ENCODE peak calls at places on chromosome 17, in eight cellular contexts. One of them, this sample, is unnamed.
A peak's percentile ranks its signal among the peaks of the same experiment; 100 is the strongest.

GRCh38 chr17:8143581-8144400 is 8.4 kb downstream of the PER1 start:
- DNase-seq in dorsolateral prefrontal cortex: no peak
- DNase-seq in GM23338: no peak
- DNase-seq in CD8-positive, alpha-beta T cell: no peak
- DNase-seq in psoas muscle: no peak
- DNase-seq in right lobe of liver: peak; percentile 51
- DNase-seq in ascending aorta: peak; percentile 71
- DNase-seq in PC-3: no peak
- DNase-seq in this sample: no peak

GRCh38 chr17:66494023-66494803 is 191.8 kb downstream of the PRKCA start:
- DNase-seq in psoas muscle: no peak
- DNase-seq in PC-3: peak; percentile 92
- DNase-seq in ascending aorta: no peak
- DNase-seq in right lobe of liver: no peak
- DNase-seq in CD8-positive, alpha-beta T cell: no peak
- DNase-seq in dorsolateral prefrontal cortex: no peak
- DNase-seq in GM23338: no peak
- DNase-seq in this sample: no peak

GRCh38 chr17:1638171-1638583 is 7.4 kb downstream of the SCARF1 start:
- DNase-seq in GM23338: no peak
- DNase-seq in right lobe of liver: no peak
- DNase-seq in PC-3: no peak
- DNase-seq in dorsolateral prefrontal cortex: no peak
- DNase-seq in psoas muscle: no peak
- DNase-seq in CD8-positive, alpha-beta T cell: no peak
- DNase-seq in ascending aorta: no peak
- DNase-seq in this sample: no peak

GRCh38 chr17:16662936-16663335 is 9.3 kb upstream of the ZNF624 start:
- DNase-seq in GM23338: no peak
- DNase-seq in psoas muscle: no peak
- DNase-seq in dorsolateral prefrontal cortex: no peak
- DNase-seq in CD8-positive, alpha-beta T cell: no peak
- DNase-seq in ascending aorta: no peak
- DNase-seq in PC-3: peak; percentile 27
- DNase-seq in right lobe of liver: no peak
- DNase-seq in this sample: no peak

GRCh38 chr17:16351831-16352230 is 1.4 kb downstream of the CENPV start:
- DNase-seq in psoas muscle: no peak
- DNase-seq in ascending aorta: no peak
- DNase-seq in dorsolateral prefrontal cortex: no peak
- DNase-seq in PC-3: no peak
- DNase-seq in GM23338: no peak
- DNase-seq in right lobe of liver: no peak
- DNase-seq in CD8-positive, alpha-beta T cell: no peak
- DNase-seq in this sample: no peak

GRCh38 chr17:78107457-78107856 is 21.1 kb downstream of the TMC6 start:
- DNase-seq in psoas muscle: no peak
- DNase-seq in CD8-positive, alpha-beta T cell: no peak
- DNase-seq in GM23338: no peak
- DNase-seq in dorsolateral prefrontal cortex: no peak
- DNase-seq in ascending aorta: no peak
- DNase-seq in PC-3: peak; percentile 52
- DNase-seq in right lobe of liver: no peak
- DNase-seq in this sample: no peak

GRCh38 chr17:61517843-61518606 is 65.8 kb downstream of the TBX4 start:
- DNase-seq in CD8-positive, alpha-beta T cell: no peak
- DNase-seq in right lobe of liver: no peak
- DNase-seq in GM23338: no peak
- DNase-seq in dorsolateral prefrontal cortex: no peak
- DNase-seq in ascending aorta: no peak
- DNase-seq in PC-3: no peak
- DNase-seq in psoas muscle: no peak
- DNase-seq in this sample: no peak

GRCh38 chr17:61248399-61248798 is 151.2 kb upstream of the TBX2 start:
- DNase-seq in ascending aorta: no peak
- DNase-seq in dorsolateral prefrontal cortex: no peak
- DNase-seq in CD8-positive, alpha-beta T cell: no peak
- DNase-seq in GM23338: no peak
- DNase-seq in right lobe of liver: no peak
- DNase-seq in PC-3: peak; percentile 25
- DNase-seq in psoas muscle: no peak
- DNase-seq in this sample: no peak

DNA sequence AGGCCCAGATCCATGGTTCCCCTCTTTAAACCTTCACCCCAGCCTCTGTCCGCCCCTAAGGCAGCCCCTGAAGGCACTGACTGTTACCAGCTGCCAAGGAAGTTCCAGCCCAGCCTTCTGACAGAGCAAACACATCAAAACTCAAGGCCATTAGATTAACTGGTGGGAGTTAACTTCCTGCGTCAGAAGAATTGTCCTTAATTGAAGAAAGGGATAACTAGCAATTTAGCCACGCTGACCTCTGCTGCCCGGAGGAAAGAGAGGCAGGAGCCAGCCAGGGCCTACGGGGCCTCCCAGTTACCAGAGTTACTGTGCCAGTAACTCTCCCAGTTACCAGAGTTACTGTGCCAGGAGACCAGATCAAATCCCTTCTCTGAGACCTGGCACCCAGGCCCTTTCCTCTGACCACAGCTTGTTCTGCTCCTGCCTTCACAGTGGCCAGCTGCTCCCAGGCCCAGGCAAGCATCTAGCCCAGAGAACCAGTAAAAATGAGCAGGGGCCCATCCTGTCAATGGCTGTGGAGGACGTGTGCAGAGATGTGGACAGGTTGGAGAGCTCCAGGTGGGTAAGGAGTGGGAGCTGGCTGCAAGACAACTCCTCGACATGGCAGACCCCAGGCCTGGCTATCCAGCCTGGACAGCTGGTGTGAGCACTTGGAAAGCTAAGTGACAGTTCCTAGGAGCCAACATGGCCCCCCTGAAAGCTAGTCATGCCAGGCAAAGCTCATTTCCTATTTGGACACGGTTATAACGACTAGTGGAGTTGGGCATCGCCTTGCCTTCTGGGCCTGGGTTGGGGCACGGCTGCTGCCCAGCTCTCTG is 2.8 kb upstream of the PITPNM3 start:
- DNase-seq in dorsolateral prefrontal cortex: no peak
- DNase-seq in right lobe of liver: peak; percentile 27
- DNase-seq in psoas muscle: no peak
- DNase-seq in ascending aorta: no peak
- DNase-seq in CD8-positive, alpha-beta T cell: no peak
- DNase-seq in GM23338: peak; percentile 28
- DNase-seq in PC-3: no peak
- DNase-seq in this sample: no peak
- TF ChIP-seq CTCF in dorsolateral prefrontal cortex: no peak
- TF ChIP-seq CTCF in right lobe of liver: no peak
- TF ChIP-seq CTCF in psoas muscle: no peak
- TF ChIP-seq CTCF in ascending aorta: no peak
- TF ChIP-seq CTCF in CD8-positive, alpha-beta T cell: no peak
- TF ChIP-seq CTCF in GM23338: no peak
- TF ChIP-seq CTCF in PC-3: peak; percentile 21
- TF ChIP-seq CTCF in this sample: no peak

GRCh38 chr17:81518785-81519283 is 6.2 kb upstream of the ACTG1 start:
- DNase-seq in dorsolateral prefrontal cortex: no peak
- DNase-seq in right lobe of liver: peak; percentile 69
- DNase-seq in PC-3: peak; percentile 62
- DNase-seq in psoas muscle: peak; percentile 50
- DNase-seq in CD8-positive, alpha-beta T cell: no peak
- DNase-seq in GM23338: peak; percentile 61
- DNase-seq in ascending aorta: no peak
- DNase-seq in this sample: peak; percentile 74
- H3K27me3 ChIP-seq in dorsolateral prefrontal cortex: peaks cover 14% of the 10 kb centered on the region
- H3K27me3 ChIP-seq in right lobe of liver: no peaks in the 10 kb centered on the region
- H3K27me3 ChIP-seq in PC-3: no peaks in the 10 kb centered on the region
- H3K27me3 ChIP-seq in psoas muscle: peaks cover 25% of the 10 kb centered on the region
- H3K27me3 ChIP-seq in CD8-positive, alpha-beta T cell: no peaks in the 10 kb centered on the region
- H3K27me3 ChIP-seq in GM23338: peaks cover 46% of the 10 kb centered on the region
- H3K27me3 ChIP-seq in ascending aorta: no peaks in the 10 kb centered on the region
- H3K27me3 ChIP-seq in this sample: no peaks in the 10 kb centered on the region

DNA sequence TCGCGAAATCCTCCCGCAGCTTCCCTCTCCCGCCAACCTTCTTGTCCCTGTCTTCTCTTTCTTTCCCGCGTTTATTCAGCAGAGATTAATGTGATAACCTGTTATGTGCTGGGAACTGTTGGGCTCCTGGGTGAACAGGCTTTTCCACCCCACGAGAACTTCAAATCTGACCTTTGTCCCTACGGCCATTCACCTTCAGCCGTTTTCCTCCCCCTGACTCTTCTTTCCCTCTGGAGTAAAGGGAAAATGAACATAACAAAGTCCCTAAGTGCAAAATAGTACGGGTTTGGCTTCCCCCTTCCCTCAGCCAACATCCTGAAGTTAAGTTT is 15.1 kb upstream of the KPNA2 start:
- DNase-seq in GM23338: no peak
- DNase-seq in dorsolateral prefrontal cortex: no peak
- DNase-seq in psoas muscle: no peak
- DNase-seq in CD8-positive, alpha-beta T cell: no peak
- DNase-seq in ascending aorta: no peak
- DNase-seq in right lobe of liver: no peak
- DNase-seq in PC-3: no peak
- DNase-seq in this sample: no peak
- H3K4me3 ChIP-seq in GM23338: peak overlapping the region; percentile 70
- H3K4me3 ChIP-seq in dorsolateral prefrontal cortex: peak overlapping the region; percentile 70
- H3K4me3 ChIP-seq in psoas muscle: peak overlapping the region; percentile 83
- H3K4me3 ChIP-seq in CD8-positive, alpha-beta T cell: peak overlapping the region; percentile 64
- H3K4me3 ChIP-seq in ascending aorta: peak overlapping the region; percentile 55
- H3K4me3 ChIP-seq in right lobe of liver: peak overlapping the region; percentile 53
- H3K4me3 ChIP-seq in PC-3: peak overlapping the region; percentile 68
- H3K4me3 ChIP-seq in this sample: peak overlapping the region; percentile 69

GRCh38 chr17:69067274-69068047 is 6.7 kb upstream of the ABCA9 start:
- DNase-seq in GM23338: peak; percentile 26
- DNase-seq in dorsolateral prefrontal cortex: no peak
- DNase-seq in psoas muscle: no peak
- DNase-seq in right lobe of liver: no peak
- DNase-seq in PC-3: peak; percentile 34
- DNase-seq in CD8-positive, alpha-beta T cell: no peak
- DNase-seq in ascending aorta: no peak
- DNase-seq in this sample: no peak
- TF ChIP-seq CTCF in GM23338: peak; percentile 25
- TF ChIP-seq CTCF in dorsolateral prefrontal cortex: no peak
- TF ChIP-seq CTCF in psoas muscle: no peak
- TF ChIP-seq CTCF in right lobe of liver: no peak
- TF ChIP-seq CTCF in PC-3: peak; percentile 51
- TF ChIP-seq CTCF in CD8-positive, alpha-beta T cell: no peak
- TF ChIP-seq CTCF in ascending aorta: no peak
- TF ChIP-seq CTCF in this sample: peak; percentile 20

GRCh38 chr17:42670199-42670924 is 6.4 kb downstream of the PLEKHH3 start:
- DNase-seq in psoas muscle: no peak
- DNase-seq in ascending aorta: peak; percentile 60
- DNase-seq in PC-3: no peak
- DNase-seq in CD8-positive, alpha-beta T cell: no peak
- DNase-seq in GM23338: peak; percentile 83
- DNase-seq in right lobe of liver: no peak
- DNase-seq in dorsolateral prefrontal cortex: no peak
- DNase-seq in this sample: peak; percentile 66
- H3K27me3 ChIP-seq in psoas muscle: no peaks in the 10 kb centered on the region
- H3K27me3 ChIP-seq in ascending aorta: no peaks in the 10 kb centered on the region
- H3K27me3 ChIP-seq in PC-3: no peaks in the 10 kb centered on the region
- H3K27me3 ChIP-seq in CD8-positive, alpha-beta T cell: peaks cover 29% of the 10 kb centered on the region
- H3K27me3 ChIP-seq in GM23338: peaks cover 53% of the 10 kb centered on the region
- H3K27me3 ChIP-seq in right lobe of liver: no peaks in the 10 kb centered on the region
- H3K27me3 ChIP-seq in dorsolateral prefrontal cortex: no peaks in the 10 kb centered on the region
- H3K27me3 ChIP-seq in this sample: no peaks in the 10 kb centered on the region